ENCODE peak calls at places on chromosomes 4 and X, in nine cellular contexts. One of them, this sample, is unnamed.

GRCh38 chrX:57528670-57529255 is 63.0 kb upstream of the ZXDB start:
- DNase-seq in hepatocyte: peak; percentile 8
- DNase-seq in activated T-cell treated with anti-CD3 and anti-CD28 coated beads, Interleukin-2, amount 50 U/mL, for 72 hours: peak; percentile 4
- DNase-seq in DMS79 treated with DMSO at 0.1 percent for 48 hours: no peak
- DNase-seq in NCI-H510A treated with DMSO at 0.1 percent for 48 hours: no peak
- DNase-seq in cardiac muscle cell: peak; percentile 25
- DNase-seq in uterus: no peak
- DNase-seq in choroid plexus epithelial cell: peak; percentile 0
- DNase-seq in left lung: no peak
- DNase-seq in this sample: peak; percentile 57

GRCh38 chrX:136292656-136293055 is 8.1 kb upstream of the ADGRG4 start:
- DNase-seq in hepatocyte: no peak
- DNase-seq in activated T-cell treated with anti-CD3 and anti-CD28 coated beads, Interleukin-2, amount 50 U/mL, for 72 hours: no peak
- DNase-seq in DMS79 treated with DMSO at 0.1 percent for 48 hours: no peak
- DNase-seq in NCI-H510A treated with DMSO at 0.1 percent for 48 hours: no peak
- DNase-seq in cardiac muscle cell: no peak
- DNase-seq in uterus: no peak
- DNase-seq in choroid plexus epithelial cell: no peak
- DNase-seq in left lung: no peak
- DNase-seq in this sample: no peak

GRCh38 chr4:71231073-71231752 is 107.6 kb upstream of the SLC4A4 start:
- DNase-seq in hepatocyte: peak; percentile 33
- DNase-seq in activated T-cell treated with anti-CD3 and anti-CD28 coated beads, Interleukin-2, amount 50 U/mL, for 72 hours: no peak
- DNase-seq in DMS79 treated with DMSO at 0.1 percent for 48 hours: no peak
- DNase-seq in NCI-H510A treated with DMSO at 0.1 percent for 48 hours: no peak
- DNase-seq in cardiac muscle cell: peak; percentile 39
- DNase-seq in uterus: no peak
- DNase-seq in choroid plexus epithelial cell: no peak
- DNase-seq in left lung: peak; percentile 90
- DNase-seq in this sample: peak; percentile 74

GRCh38 chrX:28787206-28787605 is 200.0 kb downstream of the IL1RAPL1 start:
- DNase-seq in hepatocyte: peak; percentile 4
- DNase-seq in activated T-cell treated with anti-CD3 and anti-CD28 coated beads, Interleukin-2, amount 50 U/mL, for 72 hours: no peak
- DNase-seq in DMS79 treated with DMSO at 0.1 percent for 48 hours: no peak
- DNase-seq in NCI-H510A treated with DMSO at 0.1 percent for 48 hours: no peak
- DNase-seq in cardiac muscle cell: no peak
- DNase-seq in uterus: no peak
- DNase-seq in choroid plexus epithelial cell: peak; percentile 78
- DNase-seq in left lung: no peak
- DNase-seq in this sample: no peak

GRCh38 chr4:74536557-74536956 is 91.6 kb downstream of the AREG start:
- DNase-seq in hepatocyte: no peak
- DNase-seq in activated T-cell treated with anti-CD3 and anti-CD28 coated beads, Interleukin-2, amount 50 U/mL, for 72 hours: no peak
- DNase-seq in DMS79 treated with DMSO at 0.1 percent for 48 hours: no peak
- DNase-seq in NCI-H510A treated with DMSO at 0.1 percent for 48 hours: no peak
- DNase-seq in cardiac muscle cell: no peak
- DNase-seq in uterus: no peak
- DNase-seq in choroid plexus epithelial cell: peak; percentile 68
- DNase-seq in left lung: no peak
- DNase-seq in this sample: no peak

GRCh38 chr4:39855909-39856512 is 121.7 kb downstream of the PDS5A start:
- DNase-seq in hepatocyte: no peak
- DNase-seq in activated T-cell treated with anti-CD3 and anti-CD28 coated beads, Interleukin-2, amount 50 U/mL, for 72 hours: no peak
- DNase-seq in DMS79 treated with DMSO at 0.1 percent for 48 hours: no peak
- DNase-seq in NCI-H510A treated with DMSO at 0.1 percent for 48 hours: no peak
- DNase-seq in cardiac muscle cell: no peak
- DNase-seq in uterus: no peak
- DNase-seq in choroid plexus epithelial cell: peak; percentile 34
- DNase-seq in left lung: no peak
- DNase-seq in this sample: no peak

GRCh38 chrX:123504630-123505270 is 228.1 kb downstream of the THOC2 start:
- DNase-seq in hepatocyte: no peak
- DNase-seq in activated T-cell treated with anti-CD3 and anti-CD28 coated beads, Interleukin-2, amount 50 U/mL, for 72 hours: no peak
- DNase-seq in DMS79 treated with DMSO at 0.1 percent for 48 hours: no peak
- DNase-seq in NCI-H510A treated with DMSO at 0.1 percent for 48 hours: no peak
- DNase-seq in cardiac muscle cell: no peak
- DNase-seq in uterus: no peak
- DNase-seq in choroid plexus epithelial cell: no peak
- DNase-seq in left lung: no peak
- DNase-seq in this sample: no peak

GRCh38 chr4:114659386-114660008 is 60.9 kb downstream of the UGT8 start:
- DNase-seq in hepatocyte: peak; percentile 79
- DNase-seq in activated T-cell treated with anti-CD3 and anti-CD28 coated beads, Interleukin-2, amount 50 U/mL, for 72 hours: peak; percentile 24
- DNase-seq in DMS79 treated with DMSO at 0.1 percent for 48 hours: no peak
- DNase-seq in NCI-H510A treated with DMSO at 0.1 percent for 48 hours: peak; percentile 24
- DNase-seq in cardiac muscle cell: peak; percentile 80
- DNase-seq in uterus: peak; percentile 12
- DNase-seq in choroid plexus epithelial cell: peak; percentile 88
- DNase-seq in left lung: no peak
- DNase-seq in this sample: peak; percentile 60

This sample was measured in MM.1S.